ENCODE peak calls at places on chromosomes 11 and 22, in ten cellular contexts. L is neuronal stem cell, M is cardiac muscle cell, C is A549, I is SJCRH30, J is Peyer's patch, X is H1, B is AG04450, R is left lung, O is ascending aorta. Y is an unnamed sample. For H3K9me3, the result is how much of the 10 kb centered on the place peaks cover.

GRCh38 chr11:66570826-66571222 is 2.4 kb upstream of the CTSF start:
- DNase-seq in C (no peak), X (no peak), L (no peak), M (no peak), J (no peak), R (no peak), O (no peak), I (no peak), B (no peak), Y (no peak)

GRCh38 chr11:57761301-57762234 is at the start of gene CTNND1:
- DNase-seq in O (peak), M (peak), L (peak), I (peak), X (peak), J (peak), R (peak), B (peak), C (peak), Y (peak)

GRCh38 chr11:121452609-121453150 is at the start of gene SORL1-AS1:
- DNase-seq in I (no peak), L (no peak), O (no peak), R (no peak), B (no peak), C (peak), M (no peak), X (no peak), J (no peak), Y (no peak)

GRCh38 chr11:11813288-11813962 is 28.3 kb upstream of the USP47 start:
- DNase-seq in L (no peak), R (no peak), M (no peak), C (peak), X (no peak), I (no peak), B (peak), O (peak), J (no peak), Y (no peak)

GRCh38 chr22:19761500-19762314 is 1.1 kb downstream of the TBX1 start:
- DNase-seq in O (no peak), R (no peak), L (no peak), I (peak), C (no peak), J (no peak), M (peak), X (no peak), B (no peak), Y (no peak)

GRCh38 chr11:46369458-46370152 is 11.9 kb upstream of the MDK start:
- DNase-seq in J (no peak), C (peak), I (peak), L (no peak), O (no peak), R (no peak), B (peak), M (peak), X (no peak), Y (no peak)

GRCh38 chr11:80722616-80723015 is 1281.8 kb upstream of the TENM4 start:
- DNase-seq in C (no peak), I (no peak), M (peak), O (no peak), R (no peak), B (no peak), L (no peak), J (no peak), X (no peak), Y (no peak)

GRCh38 chr22:45925811-45926351 is 51.1 kb downstream of the WNT7B start:
- DNase-seq in I (no peak), X (no peak), L (no peak), R (no peak), M (no peak), B (no peak), O (no peak), C (no peak), J (no peak), Y (no peak)

GRCh38 chr22:24380220-24381218 is 46.9 kb upstream of the ADORA2A start:
- DNase-seq in C (no peak), B (no peak), L (no peak), J (no peak), R (no peak), X (no peak), O (no peak), I (no peak), M (no peak), Y (no peak)

GRCh38 chr11:119157088-119157487 is 8.2 kb downstream of the ABCG4 start:
- DNase-seq in B (no peak), J (no peak), O (no peak), R (no peak), C (no peak), L (no peak), M (no peak), I (no peak), X (no peak), Y (no peak)

GRCh38 chr22:17149073-17149815 is 9.8 kb downstream of the HDHD5 start:
- DNase-seq in I (no peak), X (no peak), C (no peak), O (no peak), R (no peak), L (no peak), J (peak), B (no peak), M (no peak), Y (no peak)

DNA sequence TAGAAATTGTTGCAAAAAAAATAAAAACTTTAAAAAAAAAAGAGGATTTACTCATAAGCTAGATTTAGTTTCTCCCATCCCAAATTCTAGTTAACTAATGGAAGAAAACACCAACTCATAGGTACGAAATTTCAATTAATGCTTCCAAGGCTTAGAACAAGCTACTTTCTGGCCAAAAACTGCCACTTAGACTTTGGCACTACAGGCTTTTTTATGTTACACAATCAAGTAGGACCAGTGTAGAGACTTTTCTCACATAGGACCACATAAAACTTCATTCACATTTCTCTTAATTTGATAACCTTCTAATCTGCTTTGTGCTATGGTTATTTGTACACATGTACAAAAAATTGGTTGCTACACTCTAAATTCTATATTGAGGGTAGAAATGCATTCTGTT is 3.1 kb downstream of the ST13 start:
- DNase-seq in C (no peak), X (no peak), L (no peak), R (no peak), O (no peak), B (no peak), J (no peak), I (no peak), M (no peak), Y (no peak)
- H3K9me3 ChIP-seq in C (under half), X (under half), L (under half), R (under half), O (under half), B (under half), J (under half), I (under half), M (under half), Y (under half)

DNA sequence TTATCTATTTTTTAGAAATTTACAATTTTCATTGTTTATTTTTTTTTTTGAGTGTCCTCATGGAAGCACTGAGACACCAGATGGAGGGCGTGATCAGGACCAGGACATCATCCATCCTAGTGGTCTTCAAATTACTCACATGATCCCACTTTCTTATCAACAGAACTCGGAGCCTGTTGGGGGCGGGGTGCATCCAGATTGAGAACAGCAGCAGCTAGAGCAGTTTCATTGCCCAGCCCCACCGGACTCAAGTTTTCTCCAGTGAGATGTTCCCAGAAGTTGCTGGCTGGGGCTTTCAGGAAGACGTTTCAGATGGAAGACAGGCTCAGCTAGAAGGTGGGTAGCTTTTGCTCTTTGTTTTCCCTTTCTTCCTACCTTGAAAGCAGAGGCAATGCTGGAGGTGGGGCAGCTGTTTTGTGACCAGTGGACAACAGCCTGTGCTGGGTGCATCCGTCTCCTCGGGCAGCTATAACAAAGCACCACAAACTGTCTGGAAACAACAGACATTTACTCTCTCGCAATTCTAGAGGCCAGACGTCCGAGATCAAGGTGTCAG is 562.1 kb downstream of the TBC1D22A start:
- DNase-seq in L (no peak), B (no peak), M (no peak), X (no peak), J (no peak), C (no peak), R (no peak), O (no peak), I (no peak), Y (no peak)
- H3K9me3 ChIP-seq in L (under half), B (under half), M (under half), X (half or more), J (under half), C (under half), R (under half), O (under half), I (under half), Y (under half)

GRCh38 chr11:72150882-72151281 is 15.4 kb downstream of the FOLR3 start:
- DNase-seq in O (no peak), L (no peak), C (no peak), I (no peak), X (no peak), J (no peak), B (no peak), R (no peak), M (no peak), Y (no peak)
- H3K9me3 ChIP-seq in O (under half), L (under half), C (under half), I (under half), X (under half), J (under half), B (under half), R (under half), M (under half), Y (under half)

GRCh38 chr22:48523761-48524160 is 1303.9 kb downstream of the BRD1 start:
- DNase-seq in L (no peak), I (no peak), C (no peak), J (no peak), X (no peak), B (no peak), O (no peak), R (no peak), M (no peak), Y (no peak)

GRCh38 chr22:48531721-48532435 is 1295.8 kb downstream of the BRD1 start:
- DNase-seq in X (no peak), C (no peak), O (no peak), B (no peak), L (no peak), J (no peak), R (no peak), M (no peak), I (no peak), Y (no peak)

GRCh38 chr22:48530666-48531065 is 1297.0 kb downstream of the BRD1 start:
- DNase-seq in M (no peak), J (no peak), O (no peak), R (no peak), X (no peak), B (no peak), C (no peak), I (no peak), L (no peak), Y (no peak)

GRCh38 chr22:48531108-48531507 is 1296.6 kb downstream of the BRD1 start:
- DNase-seq in R (no peak), I (no peak), O (no peak), C (no peak), X (no peak), M (no peak), L (no peak), J (no peak), B (no peak), Y (no peak)

GRCh38 chr22:48528221-48528915 is 1299.3 kb downstream of the BRD1 start:
- DNase-seq in B (no peak), L (no peak), C (no peak), X (no peak), J (no peak), I (no peak), O (no peak), M (no peak), R (no peak), Y (no peak)
- H3K9me3 ChIP-seq in B (half or more), L (under half), C (under half), X (under half), J (under half), I (under half), O (under half), M (under half), R (under half), Y (under half)

DNA sequence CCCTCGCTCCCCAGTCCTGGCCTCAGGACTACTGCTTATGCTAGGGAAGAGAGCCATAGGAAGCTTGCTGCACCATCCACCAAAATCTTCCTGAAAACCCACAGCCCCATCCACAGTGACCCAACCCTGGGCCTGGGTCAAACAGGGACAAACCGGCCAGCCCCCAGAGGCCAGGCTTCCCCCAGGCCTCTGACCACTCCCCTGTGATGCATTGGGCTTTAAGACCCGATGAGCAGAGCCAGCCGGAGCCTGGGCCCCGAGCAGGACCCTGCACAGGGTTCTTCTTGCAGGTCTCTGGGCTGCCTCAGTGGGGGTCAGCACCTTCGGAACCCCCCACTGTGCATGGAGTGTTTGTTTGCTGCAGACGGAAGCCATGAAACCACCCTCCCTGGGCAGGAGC is 583.7 kb downstream of the BRD1 start:
- DNase-seq in I (no peak), J (no peak), M (no peak), X (no peak), C (no peak), O (peak), B (no peak), L (no peak), R (no peak), Y (no peak)
- H3K9me3 ChIP-seq in I (under half), J (under half), M (under half), X (under half), C (under half), O (under half), B (half or more), L (under half), R (under half), Y (under half)

GRCh38 chr22:49400866-49401598 is 426.6 kb downstream of the BRD1 start:
- DNase-seq in L (no peak), M (no peak), R (no peak), X (no peak), B (no peak), O (no peak), I (no peak), C (no peak), J (peak), Y (no peak)
- H3K9me3 ChIP-seq in L (under half), M (under half), R (under half), X (under half), B (half or more), O (under half), I (under half), C (under half), J (under half), Y (under half)

GRCh38 chr22:22979954-22980353 is 90.4 kb upstream of the GNAZ start:
- DNase-seq in L (no peak), M (no peak), O (no peak), B (no peak), C (no peak), X (no peak), I (no peak), J (no peak), R (no peak), Y (no peak)
- H3K9me3 ChIP-seq in L (under half), M (under half), O (under half), B (under half), C (under half), X (under half), I (under half), J (under half), R (under half), Y (under half)

GRCh38 chr11:117255966-117256365 is 23.5 kb downstream of the RNF214 start:
- DNase-seq in I (no peak), C (no peak), L (no peak), O (no peak), B (no peak), J (no peak), M (no peak), X (no peak), R (no peak), Y (no peak)
- H3K9me3 ChIP-seq in I (under half), C (under half), L (under half), O (under half), B (under half), J (under half), M (under half), X (under half), R (under half), Y (under half)

GRCh38 chr11:70759846-70760245 is 361.5 kb downstream of the CTTN start:
- DNase-seq in X (no peak), L (no peak), R (no peak), C (no peak), I (no peak), O (no peak), B (no peak), M (no peak), J (no peak), Y (no peak)

GRCh38 chr11:70762810-70763209 is 364.5 kb downstream of the CTTN start:
- DNase-seq in R (no peak), J (no peak), L (no peak), B (no peak), I (no peak), M (no peak), C (no peak), O (no peak), X (no peak), Y (no peak)

GRCh38 chr11:70761094-70761905 is 363.0 kb downstream of the CTTN start:
- DNase-seq in L (no peak), R (no peak), X (no peak), B (no peak), C (no peak), I (no peak), O (no peak), M (no peak), J (no peak), Y (no peak)

GRCh38 chr11:70761906-70762196 is 363.5 kb downstream of the CTTN start:
- DNase-seq in O (no peak), B (no peak), J (no peak), R (no peak), M (no peak), C (no peak), I (no peak), X (no peak), L (no peak), Y (no peak)

DNA sequence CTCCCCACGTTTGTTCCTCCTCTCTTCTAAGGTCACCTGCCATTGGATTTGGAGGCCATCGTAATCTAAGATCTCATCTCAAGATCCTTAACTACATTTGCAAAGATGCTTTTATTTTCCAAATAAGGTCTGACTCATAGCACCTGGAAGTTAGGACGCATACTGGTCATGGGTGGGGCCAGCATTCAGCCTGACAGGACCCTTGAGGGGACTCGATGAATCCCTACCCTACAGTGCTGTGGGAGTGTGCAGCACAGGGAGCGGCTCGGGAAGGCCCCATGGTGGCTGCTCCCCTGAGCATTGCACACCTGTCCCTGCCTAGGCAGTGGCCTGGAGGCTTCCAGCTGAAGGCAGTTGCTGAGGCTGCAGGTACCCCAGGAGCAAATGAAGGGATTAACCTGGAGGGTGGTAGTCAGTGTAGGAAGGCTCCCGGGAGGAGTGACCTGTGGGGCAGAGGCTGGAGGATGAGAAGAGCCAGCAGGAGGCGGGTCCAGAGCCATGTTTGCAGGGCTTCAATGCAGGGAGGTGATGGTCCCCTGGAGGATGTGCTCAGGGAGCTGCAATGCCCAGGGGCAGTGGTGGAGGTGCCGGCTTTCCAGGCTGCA is 362.2 kb downstream of the CTTN start:
- DNase-seq in C (no peak), M (no peak), B (no peak), O (no peak), X (no peak), L (no peak), J (no peak), I (no peak), R (no peak), Y (no peak)
- H3K9me3 ChIP-seq in C (under half), M (under half), B (half or more), O (under half), X (under half), L (under half), J (under half), I (under half), R (under half), Y (under half)

GRCh38 chr22:47202819-47203553 is 440.5 kb downstream of the TBC1D22A start:
- DNase-seq in B (no peak), J (no peak), C (no peak), R (peak), O (peak), M (no peak), X (no peak), I (no peak), L (no peak), Y (no peak)

GRCh38 chr22:47205562-47205961 is 443.1 kb downstream of the TBC1D22A start:
- DNase-seq in L (no peak), M (no peak), J (no peak), B (no peak), R (no peak), C (no peak), X (no peak), I (no peak), O (peak), Y (no peak)

GRCh38 chr22:47203554-47203991 is 441.1 kb downstream of the TBC1D22A start:
- DNase-seq in M (no peak), R (peak), I (no peak), X (no peak), O (peak), B (no peak), J (no peak), C (no peak), L (no peak), Y (no peak)

GRCh38 chr22:47205081-47205491 is 442.6 kb downstream of the TBC1D22A start:
- DNase-seq in B (no peak), I (no peak), L (no peak), M (no peak), C (no peak), R (no peak), J (no peak), X (no peak), O (peak), Y (no peak)

DNA sequence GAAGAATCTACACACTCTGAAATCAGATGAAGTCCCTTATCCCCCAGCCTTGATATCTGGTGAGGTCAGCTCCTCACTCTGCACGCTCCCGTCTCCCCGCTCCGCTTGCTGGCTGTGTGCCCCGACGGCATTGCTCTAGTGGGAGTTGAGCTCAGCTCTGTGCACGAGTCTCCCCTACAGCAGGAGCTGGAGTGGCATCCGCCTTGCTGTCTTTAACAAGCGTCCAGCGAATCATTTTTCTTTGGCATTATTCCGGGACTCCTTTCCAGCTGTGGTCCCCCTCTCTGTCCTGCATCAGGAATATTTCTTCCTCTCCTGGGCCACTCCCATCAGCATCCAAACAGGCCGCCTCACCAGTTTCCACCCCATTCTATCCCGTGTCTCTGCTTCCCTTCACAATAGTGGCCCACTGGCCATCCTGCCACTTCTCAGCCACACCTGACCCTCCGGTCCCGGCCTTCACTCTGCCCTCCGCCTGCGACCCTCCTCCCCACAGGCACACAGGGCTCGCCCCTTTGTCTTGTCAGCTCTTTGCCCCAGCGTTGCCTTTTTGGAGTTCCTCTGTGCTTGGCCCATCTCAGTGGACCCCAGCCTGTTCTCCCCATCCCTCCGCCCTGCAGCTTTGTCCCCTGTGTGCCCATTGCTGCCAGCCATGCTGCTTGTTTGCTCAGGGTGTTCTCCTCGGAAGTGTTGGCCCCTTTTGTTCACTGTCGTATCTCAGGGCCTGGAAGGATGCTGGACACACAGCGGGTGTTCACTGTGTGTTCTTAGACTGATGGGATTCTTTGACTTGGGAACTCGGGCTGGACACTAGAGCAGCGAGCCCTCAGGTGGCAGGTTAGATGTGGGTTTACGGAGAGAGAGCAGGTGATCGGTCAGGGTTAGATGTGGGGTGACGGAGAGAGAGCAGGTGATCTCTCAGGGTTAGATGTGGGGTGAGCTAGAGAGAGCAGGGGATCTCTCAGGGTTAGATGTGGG is 441.8 kb downstream of the TBC1D22A start:
- DNase-seq in O (peak), X (no peak), C (no peak), R (peak), J (no peak), I (no peak), M (no peak), L (no peak), B (no peak), Y (no peak)
- H3K9me3 ChIP-seq in O (under half), X (half or more), C (under half), R (under half), J (under half), I (under half), M (under half), L (half or more), B (under half), Y (under half)